ENCODE peak calls at places on chromosomes 12 and 14, in eight cellular contexts. T, Z, Q, U, P, I, B and X are unnamed samples.

GRCh38 chr12:100346660-100347059 is 10.2 kb upstream of the SLC17A8 start:
- DNase-seq in T (no peak), Q (no peak), I (no peak), U (no peak), B (no peak), Z (no peak), P (no peak), X (no peak)

GRCh38 chr14:104510794-104511611 is 68.6 kb upstream of the C14orf180 start:
- DNase-seq in U (peak; percentile 34), T (no peak), B (no peak), Q (no peak), Z (no peak), I (no peak), P (no peak), X (peak; percentile 70)

GRCh38 chr14:68679746-68680467 is 113.0 kb downstream of the ZFP36L1 start:
- DNase-seq in Q (no peak), Z (no peak), T (no peak), U (no peak), P (no peak), I (no peak), B (no peak), X (no peak)

GRCh38 chr12:49403887-49404517 is 36.7 kb downstream of the SPATS2 start:
- DNase-seq in Q (no peak), I (no peak), P (no peak), Z (no peak), U (no peak), T (no peak), B (no peak), X (no peak)

GRCh38 chr12:54331-54730 is 12.2 kb upstream of the IQSEC3 start:
- DNase-seq in P (no peak), U (no peak), Z (no peak), Q (no peak), T (no peak), B (no peak), I (no peak), X (no peak)

GRCh38 chr14:100078997-100079561 is 13.9 kb downstream of the EVL start:
- DNase-seq in B (peak; percentile 50), Q (no peak), T (peak; percentile 68), P (no peak), Z (no peak), U (no peak), I (no peak), X (peak; percentile 40)

GRCh38 chr14:36365766-36366165 is 45.3 kb upstream of the MBIP start:
- DNase-seq in U (no peak), Z (no peak), B (no peak), T (no peak), I (no peak), Q (no peak), P (no peak), X (no peak)

GRCh38 chr12:87820524-87821194 is 208.5 kb downstream of the C12orf50 start:
- DNase-seq in Z (no peak), I (no peak), Q (no peak), P (peak; percentile 90), B (no peak), T (no peak), U (no peak), X (no peak)

GRCh38 chr12:89370850-89371249 is 18.5 kb upstream of the DUSP6 start:
- DNase-seq in Q (no peak), U (peak; percentile 6), B (no peak), I (no peak), P (peak; percentile 74), T (peak; percentile 51), Z (peak; percentile 91), X (peak; percentile 47)

GRCh38 chr12:113422929-113423669 is 919 bp downstream of the SDSL start:
- DNase-seq in Q (no peak), P (no peak), B (no peak), T (no peak), I (no peak), Z (no peak), U (no peak), X (no peak)

GRCh38 chr12:116339062-116339461 is 61.6 kb upstream of the MED13L start:
- DNase-seq in Q (no peak), I (no peak), T (no peak), P (no peak), Z (no peak), B (no peak), U (no peak), X (no peak)

GRCh38 chr14:24634158-24634557 is at the start of gene GZMB:
- DNase-seq in P (no peak), T (no peak), Z (no peak), B (no peak), U (no peak), I (no peak), Q (peak; percentile 31), X (no peak)

GRCh38 chr12:63863658-63864455 is 19.4 kb downstream of the SRGAP1 start:
- DNase-seq in Z (no peak), Q (no peak), B (no peak), T (no peak), U (no peak), P (no peak), I (no peak), X (no peak)

GRCh38 chr12:64943686-64944085 is 119.2 kb downstream of the TBC1D30 start:
- DNase-seq in P (no peak), I (no peak), Z (no peak), U (no peak), T (no peak), B (no peak), Q (no peak), X (no peak)

GRCh38 chr12:33205986-33206385 is 233.6 kb downstream of the SYT10 start:
- DNase-seq in Q (no peak), T (no peak), I (no peak), U (no peak), B (no peak), Z (no peak), P (no peak), X (no peak)

GRCh38 chr12:89709994-89710872 is 1.6 kb upstream of the ATP2B1 start:
- DNase-seq in Q (peak; percentile 12), P (no peak), U (peak; percentile 77), B (peak; percentile 22), Z (no peak), I (peak; percentile 45), T (no peak), X (no peak)